ENCODE peak calls at places on chromosomes 12 and 14, in four cellular contexts. One of them, this sample, is unnamed.
A peak's percentile ranks its signal among the peaks of the same experiment; 100 is the strongest.

GRCh38 chr12:56927281-56927680 is 6.9 kb downstream of the SDR9C7 start:
- DNase-seq in ovary: no peak
- DNase-seq in upper lobe of right lung: no peak
- DNase-seq in cardiac muscle cell: no peak
- DNase-seq in this sample: no peak

GRCh38 chr12:4289334-4289878 is 15.8 kb downstream of the CCND2 start:
- DNase-seq in ovary: no peak
- DNase-seq in cardiac muscle cell: peak; percentile 55
- DNase-seq in upper lobe of right lung: no peak
- DNase-seq in this sample: no peak

GRCh38 chr14:93533437-93533836 is 102.7 kb downstream of the UNC79 start:
- DNase-seq in ovary: no peak
- DNase-seq in upper lobe of right lung: no peak
- DNase-seq in cardiac muscle cell: no peak
- DNase-seq in this sample: no peak

GRCh38 chr12:88617352-88617751 is 37.1 kb upstream of the KITLG start:
- DNase-seq in upper lobe of right lung: no peak
- DNase-seq in ovary: no peak
- DNase-seq in cardiac muscle cell: no peak
- DNase-seq in this sample: no peak

GRCh38 chr12:26465419-26466097 is 270.2 kb downstream of the SSPN start:
- DNase-seq in cardiac muscle cell: no peak
- DNase-seq in ovary: no peak
- DNase-seq in upper lobe of right lung: no peak
- DNase-seq in this sample: no peak

GRCh38 chr14:38947343-38947742 is 155.7 kb downstream of the SEC23A start:
- DNase-seq in upper lobe of right lung: no peak
- DNase-seq in cardiac muscle cell: no peak
- DNase-seq in ovary: no peak
- DNase-seq in this sample: no peak

GRCh38 chr12:29073631-29074239 is 75.3 kb upstream of the FAR2 start:
- DNase-seq in cardiac muscle cell: peak; percentile 66
- DNase-seq in upper lobe of right lung: no peak
- DNase-seq in ovary: no peak
- DNase-seq in this sample: peak; percentile 6

GRCh38 chr12:128690641-128691040 is 133.1 kb downstream of the SLC15A4 start:
- DNase-seq in ovary: no peak
- DNase-seq in upper lobe of right lung: no peak
- DNase-seq in cardiac muscle cell: no peak
- DNase-seq in this sample: no peak

GRCh38 chr12:51941669-51942455 is 9.6 kb upstream of the ACVR1B start:
- DNase-seq in cardiac muscle cell: no peak
- DNase-seq in ovary: no peak
- DNase-seq in upper lobe of right lung: no peak
- DNase-seq in this sample: peak; percentile 39

DNA sequence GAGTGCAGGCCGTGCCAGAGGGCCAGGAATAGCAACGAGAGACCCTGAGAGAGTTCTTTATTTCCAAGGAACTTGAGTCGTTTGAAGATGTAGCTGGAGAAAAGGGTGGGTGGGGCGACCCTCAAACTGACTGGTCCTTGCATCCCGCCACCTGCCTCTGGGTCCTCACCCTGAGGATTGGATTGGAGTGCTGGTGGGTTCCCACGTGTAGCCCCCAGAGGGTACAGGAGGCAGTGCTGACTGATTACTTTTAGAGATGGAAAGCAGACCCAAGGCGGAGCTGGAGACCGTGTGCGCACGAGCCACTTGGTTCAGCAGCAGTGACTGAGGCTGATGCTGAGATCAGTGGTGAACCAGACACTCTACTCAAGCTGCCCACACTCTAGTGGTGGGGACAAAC is 6.9 kb downstream of the EMG1 start:
- DNase-seq in upper lobe of right lung: no peak
- DNase-seq in ovary: no peak
- DNase-seq in cardiac muscle cell: no peak
- DNase-seq in this sample: no peak
- H3K36me3 ChIP-seq in upper lobe of right lung: peaks cover 82% of the 10 kb centered on the region
- H3K36me3 ChIP-seq in ovary: no peaks in the 10 kb centered on the region
- H3K36me3 ChIP-seq in cardiac muscle cell: peaks cover 35% of the 10 kb centered on the region
- H3K36me3 ChIP-seq in this sample: peaks cover 30% of the 10 kb centered on the region

GRCh38 chr12:85829391-85829790 is 6.8 kb downstream of the RASSF9 start:
- DNase-seq in upper lobe of right lung: no peak
- DNase-seq in cardiac muscle cell: no peak
- DNase-seq in ovary: no peak
- DNase-seq in this sample: no peak

GRCh38 chr12:85823436-85824179 is 12.6 kb downstream of the RASSF9 start:
- DNase-seq in cardiac muscle cell: no peak
- DNase-seq in upper lobe of right lung: no peak
- DNase-seq in ovary: no peak
- DNase-seq in this sample: no peak

GRCh38 chr12:85825751-85826150 is 10.5 kb downstream of the RASSF9 start:
- DNase-seq in cardiac muscle cell: no peak
- DNase-seq in upper lobe of right lung: no peak
- DNase-seq in ovary: no peak
- DNase-seq in this sample: no peak

GRCh38 chr12:85831327-85831990 is 4.8 kb downstream of the RASSF9 start:
- DNase-seq in ovary: no peak
- DNase-seq in cardiac muscle cell: no peak
- DNase-seq in upper lobe of right lung: no peak
- DNase-seq in this sample: no peak

GRCh38 chr12:85828576-85828975 is 7.6 kb downstream of the RASSF9 start:
- DNase-seq in cardiac muscle cell: no peak
- DNase-seq in ovary: no peak
- DNase-seq in upper lobe of right lung: no peak
- DNase-seq in this sample: no peak
- H3K27ac ChIP-seq in cardiac muscle cell: no peak overlapping the region
- H3K27ac ChIP-seq in ovary: no peak overlapping the region
- H3K27ac ChIP-seq in upper lobe of right lung: no peak overlapping the region
- H3K27ac ChIP-seq in this sample: no peak overlapping the region

GRCh38 chr12:15963271-15963670 is 52.1 kb downstream of the DERA start:
- DNase-seq in cardiac muscle cell: no peak
- DNase-seq in ovary: no peak
- DNase-seq in upper lobe of right lung: no peak
- DNase-seq in this sample: no peak

GRCh38 chr12:15966426-15966825 is 55.3 kb downstream of the DERA start:
- DNase-seq in ovary: no peak
- DNase-seq in cardiac muscle cell: no peak
- DNase-seq in upper lobe of right lung: no peak
- DNase-seq in this sample: no peak

GRCh38 chr12:15962760-15963159 is 51.6 kb downstream of the DERA start:
- DNase-seq in upper lobe of right lung: no peak
- DNase-seq in cardiac muscle cell: no peak
- DNase-seq in ovary: no peak
- DNase-seq in this sample: no peak
- H3K36me3 ChIP-seq in upper lobe of right lung: peaks cover 56% of the 10 kb centered on the region
- H3K36me3 ChIP-seq in cardiac muscle cell: peaks cover 17% of the 10 kb centered on the region
- H3K36me3 ChIP-seq in ovary: no peaks in the 10 kb centered on the region
- H3K36me3 ChIP-seq in this sample: no peaks in the 10 kb centered on the region

GRCh38 chr14:71245659-71246361 is 338.6 kb downstream of the PCNX1 start:
- DNase-seq in upper lobe of right lung: no peak
- DNase-seq in cardiac muscle cell: no peak
- DNase-seq in ovary: no peak
- DNase-seq in this sample: no peak

GRCh38 chr14:71242237-71242748 is 335.0 kb downstream of the PCNX1 start:
- DNase-seq in ovary: no peak
- DNase-seq in upper lobe of right lung: no peak
- DNase-seq in cardiac muscle cell: peak; percentile 30
- DNase-seq in this sample: no peak

GRCh38 chr14:71243697-71244096 is 336.4 kb downstream of the PCNX1 start:
- DNase-seq in upper lobe of right lung: no peak
- DNase-seq in ovary: no peak
- DNase-seq in cardiac muscle cell: no peak
- DNase-seq in this sample: no peak

GRCh38 chr14:71246539-71246938 is 339.3 kb downstream of the PCNX1 start:
- DNase-seq in upper lobe of right lung: no peak
- DNase-seq in ovary: no peak
- DNase-seq in cardiac muscle cell: no peak
- DNase-seq in this sample: no peak

GRCh38 chr14:71244341-71244740 is 337.1 kb downstream of the PCNX1 start:
- DNase-seq in upper lobe of right lung: no peak
- DNase-seq in ovary: no peak
- DNase-seq in cardiac muscle cell: peak; percentile 78
- DNase-seq in this sample: no peak
- H3K27ac ChIP-seq in upper lobe of right lung: no peak overlapping the region
- H3K27ac ChIP-seq in ovary: no peak overlapping the region
- H3K27ac ChIP-seq in cardiac muscle cell: no peak overlapping the region
- H3K27ac ChIP-seq in this sample: no peak overlapping the region

GRCh38 chr14:74604157-74604556 is 7.9 kb downstream of the LTBP2 start:
- DNase-seq in cardiac muscle cell: no peak
- DNase-seq in upper lobe of right lung: no peak
- DNase-seq in ovary: no peak
- DNase-seq in this sample: no peak
- H3K36me3 ChIP-seq in cardiac muscle cell: no peaks in the 10 kb centered on the region
- H3K36me3 ChIP-seq in upper lobe of right lung: no peaks in the 10 kb centered on the region
- H3K36me3 ChIP-seq in ovary: no peaks in the 10 kb centered on the region
- H3K36me3 ChIP-seq in this sample: no peaks in the 10 kb centered on the region

GRCh38 chr14:67270933-67271332 is 29.7 kb downstream of the PALS1 start:
- DNase-seq in ovary: no peak
- DNase-seq in upper lobe of right lung: no peak
- DNase-seq in cardiac muscle cell: no peak
- DNase-seq in this sample: no peak
- H3K27ac ChIP-seq in ovary: no peak overlapping the region
- H3K27ac ChIP-seq in upper lobe of right lung: peak overlapping the region; percentile 67
- H3K27ac ChIP-seq in cardiac muscle cell: peak overlapping the region; percentile 97
- H3K27ac ChIP-seq in this sample: no peak overlapping the region

GRCh38 chr12:47781479-47782371 is 8.7 kb downstream of the SLC48A1 start:
- DNase-seq in ovary: no peak
- DNase-seq in cardiac muscle cell: no peak
- DNase-seq in upper lobe of right lung: peak; percentile 60
- DNase-seq in this sample: peak; percentile 88
- H3K36me3 ChIP-seq in ovary: no peaks in the 10 kb centered on the region
- H3K36me3 ChIP-seq in cardiac muscle cell: peaks cover 23% of the 10 kb centered on the region
- H3K36me3 ChIP-seq in upper lobe of right lung: peaks cover 54% of the 10 kb centered on the region
- H3K36me3 ChIP-seq in this sample: peaks cover 17% of the 10 kb centered on the region

GRCh38 chr14:94801225-94801624 is 31.3 kb upstream of the GSC start:
- DNase-seq in upper lobe of right lung: no peak
- DNase-seq in cardiac muscle cell: no peak
- DNase-seq in ovary: no peak
- DNase-seq in this sample: no peak

DNA sequence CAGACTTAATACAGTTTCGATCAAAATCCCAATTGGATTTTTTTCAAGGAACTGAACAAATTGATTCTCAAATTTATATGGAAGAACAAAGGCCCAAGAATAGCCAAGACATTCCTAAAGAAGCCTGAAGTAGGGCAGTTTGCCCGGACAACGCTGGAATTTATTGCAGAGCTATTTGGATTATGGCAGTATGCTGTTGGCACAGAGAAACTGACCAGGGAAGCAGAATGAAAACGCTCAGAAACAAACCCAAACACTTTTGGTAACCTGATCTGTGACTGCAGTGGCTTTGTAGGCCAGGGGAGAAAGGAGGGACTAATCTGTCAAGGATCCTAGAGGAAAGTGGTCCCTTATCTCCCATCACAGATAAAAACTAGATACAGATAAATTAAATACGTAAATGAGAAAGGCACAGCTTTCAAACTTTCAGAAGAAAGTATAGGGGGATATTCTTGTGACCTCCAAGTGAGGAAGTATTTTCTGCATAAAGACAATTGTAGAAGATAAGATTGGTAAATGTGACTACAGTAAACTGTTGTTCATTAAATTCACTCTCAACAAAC is 35.9 kb upstream of the GSC start:
- DNase-seq in cardiac muscle cell: no peak
- DNase-seq in upper lobe of right lung: no peak
- DNase-seq in ovary: no peak
- DNase-seq in this sample: peak; percentile 76
- H3K27ac ChIP-seq in cardiac muscle cell: no peak overlapping the region
- H3K27ac ChIP-seq in upper lobe of right lung: no peak overlapping the region
- H3K27ac ChIP-seq in ovary: no peak overlapping the region
- H3K27ac ChIP-seq in this sample: no peak overlapping the region

This sample was measured in prostate gland.